ENCODE peak calls at places on chromosomes 11 and 22, in seven cellular contexts. Z, T, I, V, F, H and A are unnamed samples. For H3K36me3, the result is how much of the 10 kb centered on the place peaks cover.

GRCh38 chr11:36375348-36376314 is 79.5 kb downstream of the PRR5L start:
- DNase-seq in Z (no peak), T (peak), I (no peak), V (no peak), F (no peak), H (no peak), A (no peak)

GRCh38 chr11:78731008-78731407 is 156.3 kb upstream of the NARS2 start:
- DNase-seq in Z (no peak), T (no peak), I (no peak), V (no peak), F (no peak), H (no peak), A (no peak)

GRCh38 chr11:35491231-35491871 is 34.1 kb downstream of the PAMR1 start:
- DNase-seq in Z (no peak), T (no peak), I (no peak), V (no peak), F (no peak), H (no peak), A (no peak)

GRCh38 chr11:120096756-120097191 is 41.1 kb downstream of the TRIM29 start:
- DNase-seq in Z (no peak), T (no peak), I (no peak), V (no peak), F (no peak), H (no peak), A (no peak)

GRCh38 chr11:64181506-64182411 is 4.2 kb upstream of the STIP1 start:
- DNase-seq in Z (peak), T (peak), I (peak), V (peak), F (peak), H (peak), A (peak)

GRCh38 chr11:126459691-126460404 is 104.4 kb downstream of the ST3GAL4 start:
- DNase-seq in Z (no peak), T (no peak), I (no peak), V (no peak), F (no peak), H (no peak), A (no peak)

GRCh38 chr11:76652989-76653673 is 17.4 kb downstream of the LRRC32 start:
- DNase-seq in Z (no peak), T (no peak), I (no peak), V (no peak), F (no peak), H (no peak), A (peak)

GRCh38 chr22:21865041-21865440 is 2.4 kb downstream of the MAPK1 start:
- DNase-seq in Z (no peak), T (peak), I (peak), V (peak), F (no peak), H (peak), A (no peak)

GRCh38 chr11:129699711-129700304 is 115.8 kb upstream of the TMEM45B start:
- DNase-seq in Z (no peak), T (no peak), I (no peak), V (no peak), F (no peak), H (no peak), A (no peak)

GRCh38 chr22:34493471-34493870 is 572.5 kb upstream of the ISX start:
- DNase-seq in Z (no peak), T (no peak), I (no peak), V (no peak), F (no peak), H (no peak), A (no peak)

GRCh38 chr22:17199131-17199731 is 20.0 kb downstream of the ADA2 start:
- DNase-seq in Z (no peak), T (no peak), I (peak), V (no peak), F (peak), H (no peak), A (no peak)

GRCh38 chr11:120079750-120080610 is 57.9 kb downstream of the TRIM29 start:
- DNase-seq in Z (peak), T (no peak), I (no peak), V (no peak), F (no peak), H (no peak), A (peak)

GRCh38 chr11:82908311-82908710 is 6.8 kb downstream of the DDIAS start:
- DNase-seq in Z (no peak), T (no peak), I (no peak), V (no peak), F (no peak), H (no peak), A (no peak)

GRCh38 chr11:40281055-40281580 is 1178.3 kb downstream of the LRRC4C start:
- DNase-seq in Z (no peak), T (no peak), I (no peak), V (no peak), F (no peak), H (no peak), A (no peak)

GRCh38 chr11:134932761-134933160 is 520.7 kb upstream of the B3GAT1 start:
- DNase-seq in Z (no peak), T (no peak), I (no peak), V (no peak), F (no peak), H (no peak), A (no peak)

GRCh38 chr11:121961228-121961860 is 154.7 kb downstream of the BLID start:
- DNase-seq in Z (no peak), T (no peak), I (no peak), V (no peak), F (no peak), H (no peak), A (no peak)

GRCh38 chr11:125404811-125405481 is 91.1 kb downstream of the FEZ1 start:
- DNase-seq in Z (peak), T (peak), I (peak), V (peak), F (no peak), H (peak), A (peak)

GRCh38 chr11:12715941-12716340 is 41.7 kb downstream of the TEAD1 start:
- DNase-seq in Z (no peak), T (peak), I (peak), V (no peak), F (no peak), H (no peak), A (no peak)

GRCh38 chr11:12716816-12717215 is 42.6 kb downstream of the TEAD1 start:
- DNase-seq in Z (no peak), T (no peak), I (no peak), V (no peak), F (no peak), H (no peak), A (no peak)

GRCh38 chr11:12719221-12719620 is 45.0 kb downstream of the TEAD1 start:
- DNase-seq in Z (no peak), T (no peak), I (no peak), V (no peak), F (no peak), H (no peak), A (no peak)

GRCh38 chr11:12715131-12715530 is 40.9 kb downstream of the TEAD1 start:
- DNase-seq in Z (no peak), T (no peak), I (no peak), V (no peak), F (no peak), H (no peak), A (no peak)

GRCh38 chr11:12717851-12718291 is 43.6 kb downstream of the TEAD1 start:
- DNase-seq in Z (no peak), T (no peak), I (no peak), V (no peak), F (no peak), H (no peak), A (no peak)
- TF ChIP-seq CTCF in Z (no peak), T (no peak), I (no peak), V (no peak), F (no peak), H (no peak), A (no peak)

DNA sequence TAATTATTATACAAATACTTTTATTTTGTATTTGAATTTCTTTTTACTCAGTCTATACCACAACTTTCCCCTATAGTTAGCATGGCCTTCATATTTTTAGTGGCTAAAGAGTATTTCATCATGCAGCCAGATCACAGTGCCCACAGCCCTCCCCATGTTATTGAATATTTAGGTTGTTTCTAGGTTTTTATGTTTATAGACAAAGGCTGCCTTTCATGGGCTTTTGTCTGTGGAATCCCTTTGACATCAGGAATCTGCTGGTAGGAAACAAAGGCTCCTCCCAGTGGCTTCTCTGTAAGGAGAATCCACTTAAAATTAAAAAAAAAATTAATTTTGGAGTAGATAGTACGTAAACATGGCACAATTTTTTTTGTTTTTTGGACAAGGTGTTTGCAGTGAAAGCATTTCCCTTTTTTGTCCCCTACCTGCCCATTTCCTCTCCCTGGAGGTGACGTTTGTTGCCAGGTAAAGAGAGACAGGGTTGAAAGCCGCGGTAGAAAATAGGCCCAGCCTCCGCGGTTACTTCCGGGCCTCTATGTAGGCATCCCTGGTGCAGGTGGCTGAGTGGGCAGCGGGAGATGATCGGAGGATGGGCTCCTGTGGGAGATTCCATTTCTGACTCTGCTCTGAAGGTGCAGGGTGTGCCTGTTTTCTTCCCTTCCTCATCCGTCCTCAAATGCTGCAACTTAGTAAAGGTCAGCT is 82.2 kb upstream of the OR4B1 start:
- DNase-seq in Z (no peak), T (no peak), I (no peak), V (no peak), F (no peak), H (no peak), A (no peak)
- H3K36me3 ChIP-seq in Z (under half), T (under half), I (under half), V (under half), F (under half), H (under half), A (under half)

GRCh38 chr11:65430406-65431217 is 8.0 kb downstream of the NEAT1 start:
- DNase-seq in Z (no peak), T (peak), I (no peak), V (peak), F (no peak), H (no peak), A (no peak)
- H3K27ac ChIP-seq in Z (peak), T (peak), I (peak), V (peak), F (no peak), H (peak), A (peak)

DNA sequence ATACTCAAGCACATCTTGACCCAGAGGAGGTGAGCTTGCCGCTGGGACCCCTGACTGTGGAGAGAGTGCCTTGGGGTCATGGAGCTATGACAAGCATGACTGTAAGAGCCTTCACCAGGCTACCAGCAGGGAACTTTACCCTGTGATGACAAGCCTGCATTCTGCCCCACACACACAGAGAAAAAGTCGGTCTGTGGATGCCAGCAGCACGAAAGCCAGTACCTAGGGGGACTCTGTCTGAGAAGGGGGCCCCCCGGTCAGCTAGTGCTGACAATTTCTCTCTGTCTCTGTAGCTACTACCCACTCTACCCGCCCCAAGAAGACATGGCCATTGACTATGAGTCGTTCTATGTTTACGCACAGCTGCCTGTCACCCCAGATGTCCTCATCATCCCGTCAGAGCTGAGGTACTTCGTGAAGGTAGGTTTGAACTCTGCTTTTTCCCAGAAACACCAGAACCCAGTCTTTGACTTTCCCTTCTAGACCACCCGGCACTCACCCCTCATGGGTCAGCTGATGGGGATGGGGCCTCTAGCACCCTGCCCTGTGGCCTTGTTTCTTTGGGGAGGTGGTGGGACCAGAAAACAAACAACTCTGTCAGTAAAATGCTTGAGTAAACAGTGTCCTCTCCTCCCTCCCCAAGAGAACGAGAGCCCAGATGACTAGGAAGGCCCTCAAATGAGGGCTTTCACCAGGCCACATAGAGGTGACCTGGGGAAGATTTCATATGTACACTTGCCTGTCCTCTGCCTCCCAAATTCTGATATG is 18.9 kb upstream of the CDC42EP2 start:
- DNase-seq in Z (no peak), T (no peak), I (no peak), V (no peak), F (no peak), H (no peak), A (no peak)
- TF ChIP-seq CTCF in Z (no peak), T (no peak), I (no peak), V (no peak), F (no peak), H (no peak), A (no peak)